ENCODE peak calls at places on chromosomes 13 and 19, in ten cellular contexts. T is AG04450; B is fibroblast of lung; N is MM.1S; A is osteoblast; Y is IMR-90; C is uterus; D is PC-9; O is adrenal gland; H is CD4-positive, alpha-beta T cell. E is an unnamed sample.
A peak's percentile ranks its signal among the peaks of the same experiment; 100 is the strongest.

GRCh38 chr13:35349673-35350278 is 126.7 kb downstream of the MAB21L1 start:
- DNase-seq in T (no peak), B (peak; percentile 19), N (no peak), A (peak; percentile 36), Y (no peak), C (no peak), D (peak; percentile 86), O (no peak), H (no peak), E (no peak)

GRCh38 chr13:25375727-25376358 is 4.1 kb downstream of the ATP8A2 start:
- DNase-seq in T (peak; percentile 10), B (peak; percentile 19), N (peak; percentile 28), A (peak; percentile 80), Y (peak; percentile 31), C (no peak), D (no peak), O (no peak), H (no peak), E (peak; percentile 74)

GRCh38 chr13:31385534-31385933 is 185.8 kb downstream of the B3GLCT start:
- DNase-seq in T (no peak), B (no peak), N (no peak), A (no peak), Y (no peak), C (no peak), D (no peak), O (no peak), H (no peak), E (no peak)

GRCh38 chr13:90696254-90696653 is 651.2 kb upstream of the MIR17HG start:
- DNase-seq in T (no peak), B (peak; percentile 86), N (no peak), A (no peak), Y (peak; percentile 7), C (no peak), D (no peak), O (no peak), H (no peak), E (no peak)

GRCh38 chr19:56566904-56567273 is 379 bp upstream of the ZNF470 start:
- DNase-seq in T (no peak), B (no peak), N (no peak), A (peak; percentile 51), Y (no peak), C (peak; percentile 62), D (no peak), O (peak; percentile 39), H (no peak), E (peak; percentile 56)

GRCh38 chr19:45515081-45515624 is 7.9 kb downstream of the VASP start:
- DNase-seq in T (no peak), B (no peak), N (no peak), A (no peak), Y (no peak), C (no peak), D (no peak), O (peak; percentile 50), H (no peak), E (no peak)

GRCh38 chr19:495440-496332 is 600 bp upstream of the MADCAM1 start:
- DNase-seq in T (no peak), B (peak; percentile 36), N (no peak), A (peak; percentile 95), Y (peak; percentile 39), C (no peak), D (no peak), O (no peak), H (peak; percentile 54), E (peak; percentile 47)

GRCh38 chr19:48194041-48194871 is 23.8 kb downstream of the ZSWIM9 start:
- DNase-seq in T (no peak), B (no peak), N (no peak), A (peak; percentile 89), Y (peak; percentile 7), C (no peak), D (no peak), O (no peak), H (no peak), E (peak; percentile 16)

GRCh38 chr19:46513461-46514236 is 18.0 kb upstream of the PNMA8B start:
- DNase-seq in T (no peak), B (peak; percentile 52), N (no peak), A (peak; percentile 97), Y (peak; percentile 51), C (peak; percentile 85), D (peak; percentile 51), O (peak; percentile 84), H (peak; percentile 90), E (peak; percentile 87)

GRCh38 chr19:52734340-52734892 is 428 bp downstream of the ZNF611 start:
- DNase-seq in T (no peak), B (peak; percentile 22), N (no peak), A (peak; percentile 66), Y (no peak), C (peak; percentile 21), D (no peak), O (no peak), H (no peak), E (no peak)

GRCh38 chr13:59424661-59425060 is 739.1 kb downstream of the DIAPH3 start:
- DNase-seq in T (no peak), B (peak; percentile 62), N (no peak), A (no peak), Y (peak; percentile 69), C (no peak), D (no peak), O (no peak), H (no peak), E (no peak)

GRCh38 chr13:40665754-40666057 is 735 bp downstream of the FOXO1 start:
- DNase-seq in T (no peak), B (peak; percentile 47), N (peak; percentile 23), A (no peak), Y (no peak), C (no peak), D (no peak), O (no peak), H (peak; percentile 59), E (no peak)

GRCh38 chr13:94776956-94777355 is 64.6 kb upstream of the SOX21 start:
- DNase-seq in T (no peak), B (peak; percentile 51), N (no peak), A (no peak), Y (no peak), C (no peak), D (no peak), O (no peak), H (no peak), E (no peak)

GRCh38 chr19:41868120-41868988 is 8.3 kb downstream of the RPS19 start:
- DNase-seq in T (no peak), B (no peak), N (peak; percentile 63), A (no peak), Y (no peak), C (no peak), D (no peak), O (no peak), H (no peak), E (no peak)
- H3K27ac ChIP-seq in T (no peak overlapping the region), B (no peak overlapping the region), N (peak overlapping the region; percentile 80), A (no peak overlapping the region), Y (no peak overlapping the region), C (no peak overlapping the region), D (peak overlapping the region; percentile 36), O (no peak overlapping the region), H (peak overlapping the region; percentile 66), E (no peak overlapping the region)

GRCh38 chr13:24053505-24054251 is 106.8 kb upstream of the SPATA13 start:
- DNase-seq in T (no peak), B (peak; percentile 60), N (peak; percentile 86), A (peak; percentile 79), Y (peak; percentile 68), C (peak; percentile 27), D (peak; percentile 78), O (peak; percentile 81), H (peak; percentile 53), E (peak; percentile 84)
- TF ChIP-seq CTCF in T (peak; percentile 84), B (peak; percentile 86), N (peak; percentile 59), A (peak; percentile 63), Y (peak; percentile 70), C (peak; percentile 49), D (peak; percentile 89), O (peak; percentile 82), H (peak; percentile 75), E (peak; percentile 91)

GRCh38 chr19:2097330-2098327 is 914 bp downstream of the IZUMO4 start:
- DNase-seq in T (no peak), B (no peak), N (peak; percentile 84), A (no peak), Y (no peak), C (peak; percentile 50), D (no peak), O (peak; percentile 48), H (no peak), E (no peak)
- H3K9me3 ChIP-seq in T (peaks cover 9% of the 10 kb centered on the region), B (no peaks in the 10 kb centered on the region), N (no peaks in the 10 kb centered on the region), A (no peaks in the 10 kb centered on the region), Y (no peaks in the 10 kb centered on the region), C (no peaks in the 10 kb centered on the region), D (no peaks in the 10 kb centered on the region), O (no peaks in the 10 kb centered on the region), H (no peaks in the 10 kb centered on the region), E (no peaks in the 10 kb centered on the region)

GRCh38 chr19:15469513-15470297 is 5.4 kb upstream of the RASAL3 start:
- DNase-seq in T (no peak), B (no peak), N (no peak), A (peak; percentile 46), Y (no peak), C (no peak), D (no peak), O (no peak), H (no peak), E (no peak)

GRCh38 chr19:15464394-15465385 is at the start of gene RASAL3:
- DNase-seq in T (no peak), B (no peak), N (peak; percentile 73), A (peak; percentile 41), Y (no peak), C (no peak), D (no peak), O (no peak), H (peak; percentile 79), E (no peak)

GRCh38 chr19:15467734-15468214 is 3.4 kb upstream of the RASAL3 start:
- DNase-seq in T (no peak), B (no peak), N (no peak), A (no peak), Y (no peak), C (no peak), D (no peak), O (no peak), H (no peak), E (no peak)

GRCh38 chr19:15468675-15469512 is 4.5 kb upstream of the RASAL3 start:
- DNase-seq in T (no peak), B (no peak), N (no peak), A (peak; percentile 56), Y (no peak), C (no peak), D (no peak), O (no peak), H (no peak), E (no peak)

DNA sequence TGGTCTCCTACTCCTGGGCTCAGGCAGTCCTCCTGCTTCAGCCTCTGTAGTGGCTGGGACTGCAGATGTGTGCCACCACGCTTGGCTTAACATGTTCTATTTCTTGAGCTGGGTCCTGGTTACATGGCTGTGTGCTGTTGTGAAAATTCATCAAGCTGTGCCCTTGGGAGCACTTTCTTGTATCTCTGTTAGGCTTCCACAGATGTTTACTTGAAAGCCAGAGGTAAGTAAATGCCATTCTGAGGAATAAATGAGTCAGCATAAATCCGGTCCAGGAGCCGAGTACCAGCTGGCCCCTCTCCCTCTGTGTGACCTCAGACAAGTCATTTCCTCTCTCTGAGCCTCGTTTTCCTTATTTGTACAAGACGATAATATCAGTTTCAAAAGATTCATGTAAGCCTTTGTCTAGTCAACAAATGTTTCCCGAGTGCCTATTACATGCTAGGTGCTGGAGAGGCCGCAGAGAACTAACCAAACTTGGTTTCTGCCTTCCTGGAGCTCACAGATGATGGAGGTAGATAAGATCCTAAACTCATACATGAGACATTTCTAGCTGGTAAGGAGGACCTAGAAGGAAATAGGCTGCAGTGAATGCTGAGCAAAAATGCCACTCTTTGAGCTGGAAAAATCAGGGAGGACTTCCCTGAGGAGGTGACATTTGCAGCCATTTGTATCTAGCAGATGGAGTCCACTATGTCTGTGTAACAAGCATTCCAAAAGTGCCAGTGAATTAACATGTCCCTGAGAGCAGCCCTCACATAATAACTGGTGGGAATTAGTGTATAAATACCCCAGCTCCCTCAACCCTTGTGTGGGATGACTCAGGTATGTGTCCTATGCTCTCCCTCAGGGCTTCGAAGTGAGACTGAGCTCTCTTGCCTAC is 2.7 kb upstream of the RASAL3 start:
- DNase-seq in T (peak; percentile 32), B (peak; percentile 79), N (peak; percentile 94), A (peak; percentile 81), Y (peak; percentile 43), C (no peak), D (peak; percentile 80), O (no peak), H (peak; percentile 54), E (no peak)
- H3K27ac ChIP-seq in T (no peak overlapping the region), B (no peak overlapping the region), N (peak overlapping the region; percentile 88), A (no peak overlapping the region), Y (no peak overlapping the region), C (no peak overlapping the region), D (no peak overlapping the region), O (no peak overlapping the region), H (peak overlapping the region; percentile 64), E (no peak overlapping the region)

E was measured in WERI-Rb-1.